ENCODE peak calls at places on chromosomes 16 and 17, in ten cellular contexts. G is aorta; O is brain microvascular endothelial cell; F is uterus; X is neural progenitor cell; C is body of pancreas; R is CD4-positive, CD25-positive, alpha-beta regulatory T cell; T is thoracic aorta; U is dorsolateral prefrontal cortex; S is effector memory CD4-positive, alpha-beta T cell. N is an unnamed sample.

GRCh38 chr16:22186517-22186916 is 19.6 kb upstream of the EEF2K start:
- DNase-seq in G (no peak), O (no peak), F (no peak), X (peak; percentile 73), C (no peak), R (no peak), T (no peak), U (no peak), S (no peak), N (peak; percentile 88)

GRCh38 chr16:80974649-80975376 is 31.9 kb downstream of the CMC2 start:
- DNase-seq in G (no peak), O (no peak), F (no peak), X (peak; percentile 18), C (no peak), R (no peak), T (no peak), U (no peak), S (no peak), N (peak; percentile 73)

GRCh38 chr17:74163271-74163821 is 40.1 kb upstream of the RPL38 start:
- DNase-seq in G (no peak), O (no peak), F (no peak), X (peak; percentile 54), C (no peak), R (no peak), T (no peak), U (no peak), S (no peak), N (peak; percentile 82)

GRCh38 chr16:10368984-10369551 is 16.8 kb upstream of the ATF7IP2 start:
- DNase-seq in G (no peak), O (no peak), F (no peak), X (peak; percentile 48), C (no peak), R (no peak), T (no peak), U (no peak), S (no peak), N (peak; percentile 54)

GRCh38 chr16:69407702-69408323 is 16.6 kb upstream of the CYB5B start:
- DNase-seq in G (no peak), O (no peak), F (no peak), X (no peak), C (no peak), R (no peak), T (no peak), U (no peak), S (no peak), N (no peak)

GRCh38 chr17:32912218-32912897 is 15.6 kb upstream of the TMEM98 start:
- DNase-seq in G (peak; percentile 84), O (peak; percentile 73), F (peak; percentile 58), X (peak; percentile 39), C (peak; percentile 93), R (no peak), T (peak; percentile 37), U (no peak), S (no peak), N (peak; percentile 78)

GRCh38 chr16:67238806-67239470 is 8.3 kb downstream of the FHOD1 start:
- DNase-seq in G (peak; percentile 33), O (no peak), F (no peak), X (no peak), C (no peak), R (no peak), T (no peak), U (no peak), S (no peak), N (no peak)

GRCh38 chr16:48524348-48525200 is 85.4 kb downstream of the N4BP1 start:
- DNase-seq in G (no peak), O (no peak), F (no peak), X (no peak), C (no peak), R (no peak), T (no peak), U (no peak), S (no peak), N (no peak)

GRCh38 chr17:14351493-14351892 is 50.6 kb downstream of the HS3ST3B1 start:
- DNase-seq in G (no peak), O (no peak), F (no peak), X (no peak), C (no peak), R (no peak), T (no peak), U (no peak), S (no peak), N (peak; percentile 33)

GRCh38 chr16:85423631-85424030 is 189.5 kb upstream of the GSE1 start:
- DNase-seq in G (peak; percentile 23), O (no peak), F (no peak), X (no peak), C (peak; percentile 13), R (no peak), T (no peak), U (peak; percentile 13), S (no peak), N (no peak)

GRCh38 chr17:74987909-74988711 is 678 bp downstream of the CDR2L start:
- DNase-seq in G (peak; percentile 92), O (peak; percentile 74), F (peak; percentile 86), X (peak; percentile 88), C (peak; percentile 76), R (no peak), T (peak; percentile 53), U (peak; percentile 75), S (no peak), N (peak; percentile 93)

GRCh38 chr16:47311738-47312505 is 148.9 kb downstream of the ITFG1 start:
- DNase-seq in G (no peak), O (no peak), F (no peak), X (peak; percentile 20), C (peak; percentile 14), R (no peak), T (no peak), U (peak; percentile 43), S (no peak), N (peak; percentile 75)

GRCh38 chr16:78639775-78640174 is 540.3 kb downstream of the WWOX start:
- DNase-seq in G (no peak), O (no peak), F (no peak), X (no peak), C (no peak), R (no peak), T (no peak), U (no peak), S (no peak), N (no peak)

GRCh38 chr17:48618366-48618896 is 3.3 kb upstream of the HOXB8 start:
- DNase-seq in G (peak; percentile 90), O (peak; percentile 60), F (peak; percentile 92), X (peak; percentile 93), C (peak; percentile 90), R (peak; percentile 76), T (peak; percentile 53), U (peak; percentile 83), S (peak; percentile 63), N (peak; percentile 99)
- H3K4me3 ChIP-seq in G (no peak overlapping the region), O (no peak overlapping the region), F (no peak overlapping the region), X (no peak overlapping the region), C (no peak overlapping the region), R (no peak overlapping the region), T (no peak overlapping the region), U (no peak overlapping the region), S (no peak overlapping the region), N (no peak overlapping the region)

DNA sequence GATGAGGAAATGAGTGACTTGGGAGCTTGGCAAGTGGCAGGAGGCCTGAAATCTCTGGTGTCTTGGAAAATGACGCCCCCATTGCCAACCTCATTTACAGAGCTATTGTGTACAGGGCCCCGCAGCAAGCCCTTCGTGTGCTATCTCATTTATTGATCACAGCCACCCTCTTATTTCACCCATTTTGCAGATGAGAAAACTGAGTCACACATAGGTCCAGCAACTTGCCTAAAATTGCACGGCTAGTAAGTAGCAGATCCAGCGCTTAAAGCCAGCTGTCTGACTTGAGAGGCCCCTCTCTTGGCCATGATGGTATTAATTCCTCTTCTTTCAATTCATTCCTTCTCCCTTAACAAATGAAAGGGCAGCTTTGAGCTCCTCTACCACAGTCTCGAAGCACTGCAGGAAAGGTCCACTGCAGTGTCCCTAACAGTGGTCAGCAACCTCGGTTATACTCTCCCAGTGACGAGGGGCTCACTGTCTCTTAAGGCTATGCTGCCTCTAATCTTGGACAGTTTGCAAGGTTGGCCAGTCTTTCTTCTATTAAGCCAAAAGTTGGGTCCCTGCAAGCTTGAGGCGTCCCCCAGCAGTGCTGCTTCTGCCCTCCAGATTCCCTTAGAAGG is 162.2 kb downstream of the COPRS start:
- DNase-seq in G (no peak), O (no peak), F (no peak), X (peak; percentile 18), C (no peak), R (no peak), T (no peak), U (no peak), S (no peak), N (no peak)
- H3K27ac ChIP-seq in G (no peak overlapping the region), O (no peak overlapping the region), F (peak overlapping the region; percentile 59), X (peak overlapping the region; percentile 42), C (no peak overlapping the region), R (no peak overlapping the region), T (peak overlapping the region; percentile 73), U (no peak overlapping the region), S (no peak overlapping the region), N (no peak overlapping the region)

GRCh38 chr17:27853121-27853520 is 40.0 kb downstream of the LYRM9 start:
- DNase-seq in G (no peak), O (no peak), F (no peak), X (no peak), C (no peak), R (no peak), T (no peak), U (no peak), S (no peak), N (peak; percentile 2)

GRCh38 chr17:27855454-27855853 is 37.7 kb downstream of the LYRM9 start:
- DNase-seq in G (no peak), O (no peak), F (no peak), X (no peak), C (no peak), R (no peak), T (no peak), U (no peak), S (no peak), N (peak; percentile 13)

GRCh38 chr17:27849474-27850185 is 43.5 kb downstream of the LYRM9 start:
- DNase-seq in G (no peak), O (no peak), F (no peak), X (no peak), C (no peak), R (no peak), T (no peak), U (no peak), S (no peak), N (peak; percentile 39)

GRCh38 chr17:27856676-27857429 is 36.3 kb downstream of the LYRM9 start:
- DNase-seq in G (no peak), O (no peak), F (no peak), X (no peak), C (no peak), R (no peak), T (no peak), U (no peak), S (no peak), N (peak; percentile 46)

DNA sequence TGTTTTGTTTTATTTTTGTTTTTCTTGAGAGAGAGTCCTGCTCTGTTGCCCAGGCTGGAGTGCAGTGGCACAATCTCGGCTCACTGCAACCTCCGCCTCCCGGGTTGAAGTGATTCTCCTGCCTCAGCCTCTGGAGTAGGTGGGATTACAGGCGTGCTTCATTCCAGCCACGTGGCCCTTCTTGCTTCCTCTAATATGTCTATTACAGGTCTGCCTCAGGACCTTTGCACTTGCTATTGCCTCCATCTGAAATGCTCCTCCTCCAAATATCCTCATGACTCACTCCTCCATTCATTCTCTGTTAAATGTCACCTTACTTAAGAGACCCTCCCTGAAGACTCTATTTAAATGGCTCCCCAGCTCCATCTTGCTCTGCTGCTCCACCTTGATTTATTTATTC is 39.0 kb downstream of the LYRM9 start:
- DNase-seq in G (no peak), O (no peak), F (no peak), X (no peak), C (no peak), R (no peak), T (no peak), U (no peak), S (no peak), N (peak; percentile 11)
- H3K27me3 ChIP-seq in G (no peaks in the 10 kb centered on the region), O (no peaks in the 10 kb centered on the region), F (no peaks in the 10 kb centered on the region), X (no peaks in the 10 kb centered on the region), C (no peaks in the 10 kb centered on the region), R (no peaks in the 10 kb centered on the region), T (no peaks in the 10 kb centered on the region), U (no peaks in the 10 kb centered on the region), S (no peaks in the 10 kb centered on the region), N (no peaks in the 10 kb centered on the region)

GRCh38 chr16:86834451-86835035 is 256.2 kb downstream of the FOXL1 start:
- DNase-seq in G (peak; percentile 47), O (peak; percentile 58), F (no peak), X (peak; percentile 71), C (no peak), R (no peak), T (no peak), U (no peak), S (no peak), N (peak; percentile 89)
- H3K4me3 ChIP-seq in G (no peak overlapping the region), O (no peak overlapping the region), F (no peak overlapping the region), X (no peak overlapping the region), C (no peak overlapping the region), R (no peak overlapping the region), T (no peak overlapping the region), U (no peak overlapping the region), S (no peak overlapping the region), N (no peak overlapping the region)